ENCODE peak calls at places on chromosomes 2 and 18, in seven cellular contexts. H, L, K, I, M, B and V are unnamed samples. For H3K4me1, the result is how much of the 10 kb centered on the place peaks cover.

GRCh38 chr2:124024491-124025348 is at the start of gene CNTNAP5:
- DNase-seq in I (peak), M (peak), K (peak), B (no peak), H (peak), L (peak), V (peak)

GRCh38 chr2:232420463-232421188 is 14.0 kb downstream of the ALPG start:
- DNase-seq in L (peak), M (peak), H (peak), K (no peak), B (peak), I (no peak), V (no peak)

GRCh38 chr18:54284967-54285785 is 15.9 kb downstream of the POLI start:
- DNase-seq in B (no peak), M (no peak), H (no peak), K (peak), L (peak), I (peak), V (no peak)

GRCh38 chr2:182504903-182505302 is 78.1 kb upstream of the PDE1A start:
- DNase-seq in K (no peak), I (peak), M (no peak), L (peak), H (peak), B (no peak), V (no peak)

GRCh38 chr18:51687845-51688585 is 490.5 kb upstream of the MEX3C start:
- DNase-seq in K (no peak), H (no peak), B (no peak), M (no peak), I (no peak), L (no peak), V (no peak)

GRCh38 chr2:197092431-197092830 is 165.9 kb upstream of the PGAP1 start:
- DNase-seq in M (no peak), K (no peak), H (no peak), L (peak), B (no peak), I (peak), V (peak)

GRCh38 chr2:15818186-15818795 is 122.1 kb upstream of the MYCN start:
- DNase-seq in L (no peak), K (no peak), B (no peak), I (no peak), H (no peak), M (no peak), V (no peak)

GRCh38 chr2:223944166-223944703 is 900 bp downstream of the WDFY1 start:
- DNase-seq in M (peak), I (peak), L (no peak), K (peak), B (no peak), H (peak), V (peak)

GRCh38 chr2:9554841-9555337 is 741 bp downstream of the ADAM17 start:
- DNase-seq in B (peak), L (peak), I (peak), H (peak), K (peak), M (no peak), V (peak)

GRCh38 chr2:190911813-190912212 is 31.2 kb downstream of the GLS start:
- DNase-seq in M (no peak), I (no peak), B (no peak), H (no peak), L (peak), K (no peak), V (no peak)

GRCh38 chr18:56019156-56019555 is 431.2 kb upstream of the TCF4 start:
- DNase-seq in M (no peak), K (no peak), I (no peak), L (no peak), B (no peak), H (no peak), V (no peak)

GRCh38 chr18:55781481-55781957 is 193.5 kb upstream of the TCF4 start:
- DNase-seq in K (peak), B (no peak), H (peak), M (peak), L (peak), I (peak), V (peak)

GRCh38 chr2:38115216-38116012 is 39.5 kb upstream of the CYP1B1 start:
- DNase-seq in K (peak), B (peak), H (peak), M (peak), L (no peak), I (peak), V (peak)

GRCh38 chr2:20040489-20041172 is 10.8 kb downstream of the LAPTM4A start:
- DNase-seq in K (no peak), I (no peak), B (no peak), M (no peak), H (no peak), L (peak), V (no peak)

GRCh38 chr2:113124181-113124961 is 3.0 kb upstream of the IL1RN start:
- DNase-seq in B (no peak), K (no peak), M (no peak), I (peak), L (peak), H (no peak), V (no peak)

GRCh38 chr2:85089464-85090072 is 43.6 kb upstream of the TCF7L1 start:
- DNase-seq in L (no peak), B (no peak), K (no peak), M (peak), I (no peak), H (no peak), V (no peak)

GRCh38 chr2:152415231-152415642 is 80.3 kb downstream of the FMNL2 start:
- DNase-seq in H (no peak), M (no peak), K (no peak), B (no peak), I (peak), L (peak), V (no peak)

GRCh38 chr18:55372205-55372604 is 215.8 kb downstream of the TCF4 start:
- DNase-seq in B (no peak), K (no peak), M (no peak), H (no peak), I (no peak), L (no peak), V (no peak)

GRCh38 chr18:46754661-46755292 is 2.1 kb downstream of the ST8SIA5 start:
- DNase-seq in H (peak), I (peak), K (peak), L (no peak), M (peak), B (no peak), V (peak)

GRCh38 chr2:232551289-232551688 is 800 bp downstream of the EIF4E2 start:
- DNase-seq in I (no peak), M (no peak), H (no peak), K (no peak), B (no peak), L (no peak), V (no peak)

GRCh38 chr2:240996834-240997140 is 1.6 kb upstream of the SNED1 start:
- DNase-seq in K (no peak), L (no peak), B (no peak), H (no peak), I (no peak), M (peak), V (no peak)

GRCh38 chr2:102241616-102242260 is 54.9 kb downstream of the IL1RL2 start:
- DNase-seq in I (no peak), H (no peak), M (peak), L (no peak), B (no peak), K (no peak), V (no peak)

GRCh38 chr2:96340493-96341414 is 5.2 kb downstream of the NCAPH start:
- DNase-seq in B (no peak), L (no peak), H (no peak), K (peak), M (no peak), I (no peak), V (no peak)

GRCh38 chr18:41617592-41617991 is 337.4 kb upstream of the PIK3C3 start:
- DNase-seq in L (no peak), K (no peak), H (no peak), I (no peak), B (no peak), M (no peak), V (no peak)

GRCh38 chr2:55119711-55120487 is 69.6 kb upstream of the RTN4 start:
- DNase-seq in B (no peak), M (no peak), L (no peak), K (no peak), I (no peak), H (no peak), V (no peak)

GRCh38 chr2:23491622-23492336 is 106.8 kb downstream of the KLHL29 start:
- DNase-seq in K (no peak), H (no peak), M (no peak), I (no peak), L (no peak), B (no peak), V (no peak)

GRCh38 chr2:164792316-164793127 is 49.1 kb downstream of the COBLL1 start:
- DNase-seq in K (no peak), I (no peak), L (peak), M (no peak), B (no peak), H (no peak), V (no peak)

GRCh38 chr2:197369228-197369945 is 58.8 kb upstream of the ANKRD44 start:
- DNase-seq in I (no peak), B (no peak), H (no peak), M (no peak), L (peak), K (no peak), V (no peak)

GRCh38 chr18:26654173-26655009 is 106.0 kb upstream of the KCTD1 start:
- DNase-seq in K (no peak), M (no peak), I (no peak), B (no peak), L (no peak), H (no peak), V (no peak)

GRCh38 chr18:13793819-13794218 is 30.1 kb upstream of the MC5R start:
- DNase-seq in M (no peak), K (no peak), L (no peak), I (no peak), B (no peak), H (no peak), V (no peak)

GRCh38 chr2:3460161-3460560 is 59.2 kb downstream of the ADI1 start:
- DNase-seq in I (no peak), M (no peak), K (no peak), L (no peak), H (no peak), B (no peak), V (no peak)

GRCh38 chr18:3117493-3118192 is 102.1 kb downstream of the MYOM1 start:
- DNase-seq in L (no peak), I (peak), M (no peak), B (no peak), K (no peak), H (no peak), V (no peak)

GRCh38 chr18:66473882-66474281 is 130.0 kb downstream of the CDH19 start:
- DNase-seq in L (no peak), H (no peak), K (no peak), I (no peak), B (no peak), M (no peak), V (no peak)

GRCh38 chr2:206164261-206164862 is 4.7 kb downstream of the EEF1B2 start:
- DNase-seq in B (no peak), L (no peak), H (peak), M (peak), I (peak), K (peak), V (peak)

DNA sequence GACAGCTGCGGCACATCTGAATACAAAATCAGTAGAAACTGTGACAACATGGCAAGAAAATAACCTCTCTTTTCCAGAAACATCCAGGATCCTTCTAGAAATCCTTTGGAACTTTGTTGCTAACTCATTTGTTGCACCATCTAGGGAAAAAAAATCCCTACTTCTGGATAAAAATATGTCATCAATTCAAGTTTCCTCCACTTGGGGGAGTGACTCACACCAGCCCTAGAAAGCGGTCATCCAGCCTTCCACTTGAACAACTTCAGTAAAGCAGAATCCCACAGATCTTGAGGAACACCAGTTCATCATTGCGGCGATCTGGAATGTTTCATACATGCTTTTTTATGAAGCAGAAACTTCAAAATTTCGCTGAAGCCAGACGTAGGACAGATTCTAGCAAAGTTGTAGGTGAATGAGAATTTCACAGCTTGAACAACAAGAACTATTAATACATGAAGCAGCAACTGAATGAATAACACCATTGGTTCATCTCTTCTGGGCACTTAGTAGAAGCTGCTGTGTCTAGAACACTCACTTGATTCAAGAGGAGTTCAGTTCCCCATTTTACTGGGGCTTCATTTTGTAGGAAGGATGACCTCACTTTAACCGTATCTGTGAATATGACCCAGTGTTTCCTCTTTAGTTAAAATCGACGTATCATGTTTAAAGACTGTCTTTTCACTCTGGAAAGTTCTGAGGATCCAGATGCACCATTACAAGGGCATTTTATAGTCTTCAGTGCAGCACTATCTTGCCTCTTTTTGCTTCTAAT is 48.0 kb downstream of the LRRTM1 start:
- DNase-seq in K (peak), B (no peak), L (no peak), I (no peak), M (no peak), H (peak), V (peak)
- TF ChIP-seq CTCF in K (peak), B (no peak), L (peak), I (no peak), M (peak), H (no peak), V (peak)

GRCh38 chr2:160490760-160491367 is 2.7 kb downstream of the RBMS1 start:
- DNase-seq in I (no peak), H (no peak), M (no peak), L (no peak), K (no peak), B (no peak), V (no peak)

GRCh38 chr2:160486341-160486740 is 7.3 kb downstream of the RBMS1 start:
- DNase-seq in L (no peak), K (no peak), I (no peak), B (no peak), H (no peak), M (no peak), V (no peak)

GRCh38 chr2:160491922-160492371 is 1.7 kb downstream of the RBMS1 start:
- DNase-seq in K (no peak), B (no peak), I (peak), L (peak), M (no peak), H (no peak), V (no peak)

GRCh38 chr2:160492401-160493226 is 993 bp downstream of the RBMS1 start:
- DNase-seq in L (peak), M (peak), H (peak), B (peak), K (peak), I (peak), V (peak)

DNA sequence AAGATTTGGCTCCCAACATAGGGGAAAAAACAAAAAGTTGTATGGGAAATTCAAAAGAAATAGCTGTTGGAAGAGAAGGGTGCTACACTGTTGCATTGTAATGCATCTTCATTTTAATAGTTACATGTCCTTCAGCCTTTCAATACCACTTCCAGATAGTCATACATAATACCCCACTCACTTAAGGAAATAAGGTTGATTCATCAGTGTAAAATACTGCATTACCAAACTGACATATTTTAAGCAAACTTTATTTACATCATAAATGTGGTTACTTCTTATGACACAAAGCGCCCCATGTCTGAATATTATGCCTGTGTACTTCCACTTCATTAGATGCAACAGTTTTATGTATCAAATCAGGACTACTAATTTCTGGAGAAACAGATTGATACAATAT is 4.5 kb downstream of the RBMS1 start:
- DNase-seq in K (no peak), L (peak), H (no peak), M (no peak), B (no peak), I (no peak), V (no peak)
- H3K4me1 ChIP-seq in K (under half), L (under half), H (under half), M (under half), B (half or more), I (under half), V (under half)

GRCh38 chr2:176129013-176129796 is at the start of gene HOXD8:
- DNase-seq in L (peak), B (no peak), M (peak), K (peak), H (peak), I (peak), V (peak)
- H3K4me3 ChIP-seq in L (no peak), B (no peak), M (peak), K (peak), H (peak), I (no peak), V (peak)

DNA sequence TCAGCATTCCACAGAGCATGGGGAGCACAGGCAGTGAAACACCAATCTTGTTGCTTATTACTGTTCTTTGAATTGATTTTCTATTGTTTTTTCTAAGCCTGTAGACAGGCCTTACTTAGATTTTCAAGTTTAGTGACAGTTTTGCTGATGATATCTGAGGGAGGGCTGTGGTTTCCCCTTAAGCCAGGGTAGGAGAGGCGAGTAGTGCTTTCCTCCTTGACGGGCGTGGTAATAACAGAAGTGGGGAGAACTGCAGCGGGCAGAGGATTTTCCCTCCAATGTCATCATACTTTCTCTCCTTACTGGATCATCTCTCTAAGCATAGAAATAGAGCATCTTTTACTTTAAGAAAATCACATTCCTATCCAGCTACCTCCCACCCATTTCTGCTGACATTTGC is 314.4 kb downstream of the ALK start:
- DNase-seq in M (no peak), L (no peak), H (no peak), I (no peak), B (no peak), K (no peak), V (no peak)
- TF ChIP-seq CTCF in M (no peak), L (no peak), H (no peak), I (no peak), B (no peak), K (no peak), V (no peak)

GRCh38 chr2:86292571-86293515 is 44.6 kb downstream of the REEP1 start:
- DNase-seq in H (no peak), I (no peak), K (no peak), M (no peak), B (no peak), L (no peak), V (no peak)

GRCh38 chr2:86293612-86294011 is 43.8 kb downstream of the REEP1 start:
- DNase-seq in M (no peak), I (no peak), K (no peak), B (no peak), H (no peak), L (peak), V (no peak)

GRCh38 chr2:86297382-86298147 is 39.9 kb downstream of the REEP1 start:
- DNase-seq in K (peak), I (no peak), L (no peak), B (no peak), H (no peak), M (no peak), V (no peak)

GRCh38 chr2:86296947-86297346 is 40.5 kb downstream of the REEP1 start:
- DNase-seq in I (no peak), L (no peak), M (no peak), K (no peak), B (no peak), H (no peak), V (no peak)

GRCh38 chr2:86295071-86295470 is 42.4 kb downstream of the REEP1 start:
- DNase-seq in I (no peak), M (no peak), B (no peak), L (no peak), K (no peak), H (no peak), V (no peak)
- H3K4me1 ChIP-seq in I (under half), M (under half), B (under half), L (under half), K (under half), H (under half), V (under half)

GRCh38 chr2:949894-950626 is 589 bp upstream of the SNTG2 start:
- DNase-seq in L (no peak), K (no peak), I (no peak), H (peak), M (peak), B (no peak), V (no peak)
- H3K4me3 ChIP-seq in L (peak), K (peak), I (no peak), H (peak), M (peak), B (peak), V (peak)

DNA sequence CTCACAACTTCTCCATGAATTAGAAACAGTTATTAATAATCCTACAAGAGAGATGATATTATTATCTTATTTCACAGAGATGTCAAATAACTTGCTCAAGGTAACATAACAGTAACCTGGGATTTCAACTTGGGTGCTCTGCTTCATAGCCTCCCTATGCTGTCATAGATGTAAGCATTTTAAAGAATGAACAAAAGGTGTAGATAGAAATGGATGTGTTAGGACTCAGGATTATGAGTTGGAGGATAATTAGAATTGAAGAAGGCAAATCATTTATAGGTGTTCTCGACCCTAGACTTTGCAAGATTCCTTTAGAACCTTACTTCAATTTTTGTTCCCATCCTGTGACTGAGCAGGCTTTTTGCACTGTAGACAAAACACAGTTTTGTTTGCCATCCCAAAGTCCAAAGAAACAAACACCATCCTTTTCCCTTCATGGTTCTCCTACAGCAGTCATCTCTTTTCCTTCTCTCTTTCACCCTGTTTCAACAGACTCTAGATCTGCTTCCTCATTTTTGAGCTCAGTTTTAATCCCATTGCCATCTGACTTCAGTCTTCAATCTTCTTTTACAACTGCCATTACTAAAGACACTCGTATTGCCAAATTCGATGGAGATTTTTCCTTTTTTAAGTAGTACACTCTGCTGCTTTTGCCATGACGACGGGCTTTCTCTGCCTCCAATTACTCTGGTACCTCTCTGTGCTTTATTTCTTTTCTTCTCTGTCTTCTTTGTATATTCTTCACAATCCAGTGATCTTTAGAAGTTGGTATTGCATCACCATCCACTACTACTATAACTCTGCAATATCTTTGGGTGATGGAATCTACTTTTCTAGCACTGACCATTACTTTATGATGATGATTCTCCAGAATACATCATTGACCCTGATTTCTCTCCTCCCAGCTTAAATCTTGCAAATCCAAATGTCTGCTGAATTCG is 4.5 kb downstream of the HNMT start:
- DNase-seq in H (no peak), I (no peak), M (no peak), L (no peak), B (no peak), K (no peak), V (no peak)
- TF ChIP-seq CTCF in H (no peak), I (no peak), M (no peak), L (no peak), B (no peak), K (no peak), V (no peak)

GRCh38 chr18:23994361-23994902 is 20.1 kb upstream of the TTC39C start:
- DNase-seq in B (no peak), K (no peak), L (peak), I (peak), M (no peak), H (no peak), V (peak)
- H3K4me1 ChIP-seq in B (under half), K (under half), L (under half), I (under half), M (under half), H (under half), V (under half)